ENCODE peak calls at places on chromosomes 4 and X, in eight cellular contexts. K is spleen; C is tibial artery; A is CD8-positive, alpha-beta memory T cell; P is upper lobe of right lung; B is suprapubic skin; M is CD4-positive, CD25-positive, alpha-beta regulatory T cell; N is GM23248. S is an unnamed sample. For H3K27me3, the result is how much of the 10 kb centered on the place peaks cover.

GRCh38 chr4:14028862-14029261 is 401.3 kb upstream of the BOD1L1 start:
- DNase-seq in K (no peak), C (no peak), A (no peak), P (no peak), B (no peak), M (no peak), N (no peak), S (no peak)

GRCh38 chr4:54363037-54363436 is 133.9 kb downstream of the PDGFRA start:
- DNase-seq in K (no peak), C (no peak), A (no peak), P (no peak), B (no peak), M (no peak), N (no peak), S (no peak)

GRCh38 chr4:42282081-42282901 is 115.0 kb upstream of the SHISA3 start:
- DNase-seq in K (no peak), C (no peak), A (no peak), P (no peak), B (no peak), M (no peak), N (peak), S (no peak)

GRCh38 chrX:129108936-129109335 is 414.4 kb downstream of the SMARCA1 start:
- DNase-seq in K (no peak), C (no peak), A (no peak), P (no peak), B (no peak), M (no peak), N (no peak), S (no peak)

GRCh38 chrX:109954333-109954732 is 48.6 kb upstream of the TMEM164 start:
- DNase-seq in K (no peak), C (no peak), A (no peak), P (no peak), B (no peak), M (no peak), N (peak), S (no peak)

GRCh38 chrX:45743081-45743533 is 542.4 kb upstream of the DIPK2B start:
- DNase-seq in K (no peak), C (no peak), A (no peak), P (no peak), B (no peak), M (no peak), N (peak), S (peak)

GRCh38 chr4:28386776-28387175 is 1526.1 kb downstream of the STIM2 start:
- DNase-seq in K (no peak), C (no peak), A (no peak), P (no peak), B (no peak), M (no peak), N (no peak), S (no peak)

GRCh38 chr4:110683600-110683999 is 60.7 kb upstream of the PITX2 start:
- DNase-seq in K (no peak), C (no peak), A (no peak), P (no peak), B (no peak), M (no peak), N (no peak), S (no peak)

GRCh38 chr4:95694411-95694810 is 145.5 kb upstream of the PDHA2 start:
- DNase-seq in K (no peak), C (no peak), A (no peak), P (no peak), B (no peak), M (no peak), N (no peak), S (no peak)

GRCh38 chrX:69060631-69061408 is 104.4 kb downstream of the PJA1 start:
- DNase-seq in K (no peak), C (no peak), A (no peak), P (no peak), B (peak), M (no peak), N (peak), S (no peak)

GRCh38 chr4:139030614-139031235 is 15.1 kb downstream of the NOCT start:
- DNase-seq in K (no peak), C (peak), A (peak), P (no peak), B (no peak), M (peak), N (peak), S (no peak)

GRCh38 chrX:46686003-46686645 is 72.8 kb downstream of the SLC9A7 start:
- DNase-seq in K (no peak), C (no peak), A (no peak), P (no peak), B (no peak), M (peak), N (peak), S (no peak)

GRCh38 chrX:71618303-71618721 is at the start of gene CXCR3:
- DNase-seq in K (peak), C (no peak), A (peak), P (peak), B (no peak), M (no peak), N (no peak), S (no peak)

GRCh38 chrX:57519578-57520118 is 72.2 kb upstream of the ZXDB start:
- DNase-seq in K (no peak), C (no peak), A (no peak), P (no peak), B (no peak), M (no peak), N (no peak), S (no peak)

GRCh38 chr4:175947117-175947722 is 118.4 kb upstream of the WDR17 start:
- DNase-seq in K (no peak), C (no peak), A (no peak), P (no peak), B (no peak), M (no peak), N (peak), S (no peak)

GRCh38 chr4:89839558-89839957 is 2.6 kb upstream of the SNCA start:
- DNase-seq in K (no peak), C (no peak), A (no peak), P (no peak), B (no peak), M (no peak), N (no peak), S (no peak)

GRCh38 chr4:189771696-189772361 is 168.8 kb upstream of the FRG1 start:
- DNase-seq in K (no peak), C (no peak), A (no peak), P (no peak), B (no peak), M (no peak), N (no peak), S (no peak)

GRCh38 chr4:141406237-141406636 is 185.5 kb downstream of the ZNF330 start:
- DNase-seq in K (no peak), C (no peak), A (no peak), P (no peak), B (no peak), M (no peak), N (no peak), S (no peak)

GRCh38 chrX:25004485-25005032 is 11.2 kb downstream of the ARX start:
- DNase-seq in K (no peak), C (no peak), A (no peak), P (no peak), B (no peak), M (no peak), N (no peak), S (no peak)

GRCh38 chrX:13082286-13083065 is 38.1 kb upstream of the FAM9C start:
- DNase-seq in K (no peak), C (no peak), A (no peak), P (no peak), B (no peak), M (no peak), N (no peak), S (no peak)

GRCh38 chr4:78645853-78646757 is 94.5 kb downstream of the ANXA3 start:
- DNase-seq in K (no peak), C (peak), A (no peak), P (no peak), B (peak), M (no peak), N (peak), S (peak)

GRCh38 chrX:47146121-47146935 is 1.3 kb downstream of the RBM10 start:
- DNase-seq in K (peak), C (no peak), A (no peak), P (no peak), B (no peak), M (no peak), N (peak), S (no peak)

GRCh38 chrX:44784241-44784640 is 59.6 kb upstream of the DUSP21 start:
- DNase-seq in K (no peak), C (no peak), A (no peak), P (no peak), B (no peak), M (no peak), N (peak), S (no peak)

GRCh38 chrX:123731987-123732678 is 719 bp downstream of the THOC2 start:
- DNase-seq in K (peak), C (peak), A (peak), P (peak), B (peak), M (no peak), N (peak), S (no peak)

GRCh38 chr4:172142331-172142738 is 329.1 kb downstream of the GALNTL6 start:
- DNase-seq in K (no peak), C (no peak), A (no peak), P (no peak), B (no peak), M (no peak), N (peak), S (no peak)

GRCh38 chrX:150507251-150507856 is 61.1 kb upstream of the MTM1 start:
- DNase-seq in K (no peak), C (peak), A (no peak), P (no peak), B (no peak), M (no peak), N (peak), S (no peak)

GRCh38 chr4:8115203-8115520 is 43.5 kb downstream of the ABLIM2 start:
- DNase-seq in K (no peak), C (no peak), A (no peak), P (no peak), B (no peak), M (no peak), N (no peak), S (no peak)

GRCh38 chrX:132216806-132217202 is 2.4 kb downstream of the RAP2C start:
- DNase-seq in K (no peak), C (no peak), A (no peak), P (no peak), B (no peak), M (peak), N (peak), S (no peak)

GRCh38 chrX:50978920-50979660 is 68.6 kb downstream of the BMP15 start:
- DNase-seq in K (no peak), C (no peak), A (no peak), P (no peak), B (no peak), M (no peak), N (peak), S (no peak)

GRCh38 chr4:164136181-164136616 is 617.7 kb upstream of the SMIM31 start:
- DNase-seq in K (no peak), C (no peak), A (no peak), P (no peak), B (no peak), M (no peak), N (no peak), S (no peak)

GRCh38 chrX:103404225-103405008 is 28.1 kb downstream of the BEX3 start:
- DNase-seq in K (no peak), C (peak), A (no peak), P (peak), B (no peak), M (peak), N (peak), S (no peak)

GRCh38 chr4:108849611-108850406 is 87.0 kb upstream of the ETNPPL start:
- DNase-seq in K (no peak), C (no peak), A (no peak), P (no peak), B (no peak), M (no peak), N (peak), S (no peak)

GRCh38 chrX:80808854-80809493 is 703 bp downstream of the BRWD3 start:
- DNase-seq in K (peak), C (peak), A (peak), P (peak), B (no peak), M (peak), N (peak), S (peak)

GRCh38 chr4:107330915-107331314 is 294.8 kb upstream of the DKK2 start:
- DNase-seq in K (no peak), C (no peak), A (no peak), P (no peak), B (no peak), M (no peak), N (no peak), S (no peak)

GRCh38 chr4:26789208-26789607 is 71.4 kb upstream of the STIM2 start:
- DNase-seq in K (no peak), C (no peak), A (no peak), P (no peak), B (no peak), M (no peak), N (no peak), S (no peak)

GRCh38 chr4:2051086-2051485 is 8.0 kb upstream of the NAT8L start:
- DNase-seq in K (peak), C (no peak), A (no peak), P (peak), B (no peak), M (no peak), N (no peak), S (no peak)

GRCh38 chr4:2049381-2049780 is 9.7 kb upstream of the NAT8L start:
- DNase-seq in K (peak), C (no peak), A (no peak), P (peak), B (no peak), M (no peak), N (no peak), S (no peak)

GRCh38 chr4:2047781-2048581 is 11.1 kb upstream of the NAT8L start:
- DNase-seq in K (peak), C (no peak), A (no peak), P (peak), B (no peak), M (no peak), N (no peak), S (peak)

GRCh38 chr4:2048831-2049230 is 10.3 kb upstream of the NAT8L start:
- DNase-seq in K (no peak), C (no peak), A (no peak), P (peak), B (no peak), M (no peak), N (no peak), S (no peak)

GRCh38 chr4:2049811-2050210 is 9.3 kb upstream of the NAT8L start:
- DNase-seq in K (no peak), C (no peak), A (no peak), P (peak), B (no peak), M (no peak), N (no peak), S (no peak)
- H3K27me3 ChIP-seq in K (half or more), C (under half), A (under half), P (under half), B (half or more), M (under half), N (under half), S (under half)

GRCh38 chr4:112516076-112516385 is at the start of gene NEUROG2:
- DNase-seq in K (no peak), C (no peak), A (no peak), P (no peak), B (no peak), M (no peak), N (no peak), S (no peak)
- H3K27me3 ChIP-seq in K (half or more), C (under half), A (half or more), P (half or more), B (half or more), M (half or more), N (half or more), S (half or more)

DNA sequence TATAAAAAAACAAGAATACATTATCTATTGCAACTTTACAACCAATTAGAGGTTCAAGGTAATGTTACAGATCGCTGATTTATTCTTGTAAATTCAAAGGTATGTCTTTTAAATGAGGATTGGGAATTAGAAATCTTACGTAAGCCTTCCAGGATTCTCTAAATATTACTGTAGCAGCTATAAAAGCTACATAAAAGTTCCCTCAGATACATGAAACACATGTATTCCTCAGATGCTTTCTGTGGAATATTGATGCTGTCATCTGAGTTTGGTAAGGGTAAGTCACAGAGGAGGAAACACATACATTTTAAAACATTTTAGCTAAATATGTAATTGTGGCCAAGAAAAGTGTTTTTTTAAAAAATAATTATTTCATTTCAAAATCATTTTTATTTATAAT is 3.4 kb downstream of the AFP start:
- DNase-seq in K (no peak), C (no peak), A (no peak), P (no peak), B (no peak), M (no peak), N (no peak), S (no peak)
- H3K27me3 ChIP-seq in K (under half), C (under half), A (under half), P (under half), B (under half), M (under half), N (under half), S (under half)

GRCh38 chr4:3845744-3846429 is 79.7 kb downstream of the ADRA2C start:
- DNase-seq in K (no peak), C (no peak), A (no peak), P (no peak), B (no peak), M (no peak), N (no peak), S (no peak)
- H3K27me3 ChIP-seq in K (under half), C (under half), A (under half), P (under half), B (under half), M (under half), N (half or more), S (under half)

GRCh38 chr4:152999376-153000067 is 63.4 kb downstream of the FHDC1 start:
- DNase-seq in K (no peak), C (no peak), A (no peak), P (no peak), B (no peak), M (no peak), N (no peak), S (no peak)

GRCh38 chr4:152997235-152997735 is 61.2 kb downstream of the FHDC1 start:
- DNase-seq in K (no peak), C (no peak), A (no peak), P (no peak), B (no peak), M (no peak), N (no peak), S (peak)

GRCh38 chr4:152996672-152997071 is 60.5 kb downstream of the FHDC1 start:
- DNase-seq in K (no peak), C (no peak), A (no peak), P (no peak), B (no peak), M (no peak), N (no peak), S (no peak)

GRCh38 chr4:152998861-152999260 is 62.7 kb downstream of the FHDC1 start:
- DNase-seq in K (peak), C (no peak), A (no peak), P (no peak), B (no peak), M (no peak), N (no peak), S (no peak)

DNA sequence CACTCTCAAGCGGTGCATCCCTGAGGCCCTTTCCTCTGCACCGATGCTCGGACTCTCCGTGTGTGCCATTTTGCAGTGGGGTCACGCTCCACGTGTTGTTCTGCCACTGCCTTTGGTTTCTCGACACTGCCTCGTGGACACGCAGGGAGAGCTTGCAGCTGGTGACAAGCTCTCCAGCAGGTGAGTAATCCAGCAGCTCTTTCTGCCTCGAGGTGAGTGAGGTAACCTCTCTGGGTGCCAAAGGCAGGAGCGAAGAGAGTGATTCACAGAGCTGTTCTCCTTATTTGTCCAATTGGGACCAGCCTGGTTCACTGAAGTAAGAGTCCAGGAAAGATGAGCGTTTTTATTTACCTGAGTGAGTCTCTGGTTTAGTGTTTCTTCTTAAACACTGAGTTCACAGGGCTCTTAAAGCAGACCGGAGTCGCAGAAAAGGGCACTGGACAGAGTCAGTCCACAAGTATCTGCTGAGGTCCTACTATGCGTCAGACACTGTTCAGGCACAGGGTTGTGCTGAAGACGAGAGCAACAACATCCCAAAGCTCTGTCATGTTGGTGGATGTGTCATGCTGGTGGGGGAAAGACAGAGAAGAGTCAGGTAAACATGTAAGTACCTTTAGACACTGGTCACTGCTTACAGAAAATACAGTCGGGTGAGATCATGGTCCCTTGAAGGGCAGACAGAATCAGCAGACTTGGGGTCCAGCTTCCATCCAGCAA is 61.8 kb downstream of the FHDC1 start:
- DNase-seq in K (peak), C (no peak), A (no peak), P (no peak), B (no peak), M (no peak), N (no peak), S (peak)
- H3K27me3 ChIP-seq in K (under half), C (under half), A (under half), P (under half), B (under half), M (under half), N (under half), S (under half)

GRCh38 chrX:40074959-40075332 is 22.8 kb downstream of the BCOR start:
- DNase-seq in K (peak), C (no peak), A (no peak), P (no peak), B (no peak), M (no peak), N (no peak), S (no peak)

GRCh38 chrX:40078489-40079288 is 19.1 kb downstream of the BCOR start:
- DNase-seq in K (no peak), C (no peak), A (no peak), P (no peak), B (no peak), M (no peak), N (peak), S (no peak)

GRCh38 chrX:40077176-40077575 is 20.6 kb downstream of the BCOR start:
- DNase-seq in K (no peak), C (no peak), A (no peak), P (no peak), B (no peak), M (no peak), N (no peak), S (no peak)

GRCh38 chrX:40077906-40078305 is 19.9 kb downstream of the BCOR start:
- DNase-seq in K (no peak), C (no peak), A (no peak), P (no peak), B (no peak), M (no peak), N (no peak), S (no peak)

GRCh38 chrX:40076750-40077149 is 21.0 kb downstream of the BCOR start:
- DNase-seq in K (no peak), C (no peak), A (no peak), P (no peak), B (no peak), M (no peak), N (no peak), S (no peak)
- H3K27me3 ChIP-seq in K (under half), C (under half), A (under half), P (under half), B (under half), M (under half), N (under half), S (under half)

S was measured in RWPE2.